ENCODE peak calls at places on chromosomes 7 and 10, in six cellular contexts. K, A, R, L, Y and P are unnamed samples.

GRCh38 chr10:122780391-122780790 is 65.3 kb downstream of the CUZD1 start:
- DNase-seq in K (peak; percentile 52), A (no peak), R (peak; percentile 32), L (no peak), Y (no peak), P (no peak)

GRCh38 chr10:10530313-10530712 is 487.4 kb upstream of the CELF2 start:
- DNase-seq in K (no peak), A (no peak), R (no peak), L (no peak), Y (no peak), P (no peak)

GRCh38 chr10:77442790-77443189 is 194.8 kb downstream of the KCNMA1 start:
- DNase-seq in K (no peak), A (no peak), R (no peak), L (no peak), Y (no peak), P (no peak)

GRCh38 chr7:86768967-86769760 is 125.5 kb downstream of the GRM3 start:
- DNase-seq in K (no peak), A (no peak), R (no peak), L (no peak), Y (no peak), P (no peak)

GRCh38 chr10:113680172-113681111 is 730 bp downstream of the CASP7 start:
- DNase-seq in K (peak; percentile 69), A (peak; percentile 47), R (peak; percentile 91), L (peak; percentile 12), Y (peak; percentile 48), P (peak; percentile 69)

GRCh38 chr10:86293323-86293840 is 73.2 kb downstream of the GRID1 start:
- DNase-seq in K (no peak), A (peak; percentile 57), R (no peak), L (no peak), Y (no peak), P (no peak)

GRCh38 chr7:45978731-45979211 is 57.7 kb upstream of the IGFBP3 start:
- DNase-seq in K (no peak), A (no peak), R (no peak), L (no peak), Y (no peak), P (no peak)

GRCh38 chr7:75943864-75944263 is 28.9 kb downstream of the POR start:
- DNase-seq in K (peak; percentile 91), A (no peak), R (no peak), L (no peak), Y (no peak), P (no peak)

GRCh38 chr10:11533328-11533781 is 78.1 kb downstream of the USP6NL start:
- DNase-seq in K (no peak), A (peak; percentile 79), R (no peak), L (no peak), Y (peak; percentile 56), P (no peak)

GRCh38 chr7:126574838-126575250 is 677.9 kb downstream of the GRM8 start:
- DNase-seq in K (peak; percentile 36), A (peak; percentile 23), R (no peak), L (peak; percentile 96), Y (no peak), P (no peak)

GRCh38 chr10:32205666-32206065 is 141.3 kb downstream of the EPC1 start:
- DNase-seq in K (no peak), A (no peak), R (peak; percentile 90), L (no peak), Y (no peak), P (no peak)

GRCh38 chr10:86083664-86084175 is 282.9 kb downstream of the GRID1 start:
- DNase-seq in K (no peak), A (no peak), R (no peak), L (no peak), Y (no peak), P (no peak)

GRCh38 chr7:135620980-135621850 is 41.1 kb upstream of the STMP1 start:
- DNase-seq in K (peak; percentile 89), A (peak; percentile 92), R (peak; percentile 82), L (peak; percentile 60), Y (peak; percentile 65), P (peak; percentile 80)

GRCh38 chr10:93568105-93568390 is 1.6 kb downstream of the FFAR4 start:
- DNase-seq in K (no peak), A (peak; percentile 22), R (no peak), L (no peak), Y (no peak), P (no peak)

GRCh38 chr7:50477640-50478039 is 27.5 kb upstream of the FIGNL1 start:
- DNase-seq in K (no peak), A (no peak), R (no peak), L (no peak), Y (no peak), P (no peak)

GRCh38 chr7:38189256-38189938 is 11.4 kb downstream of the STARD3NL start:
- DNase-seq in K (peak; percentile 44), A (no peak), R (no peak), L (no peak), Y (no peak), P (no peak)

GRCh38 chr7:38187794-38188472 is 9.9 kb downstream of the STARD3NL start:
- DNase-seq in K (no peak), A (no peak), R (no peak), L (no peak), Y (peak; percentile 5), P (no peak)

GRCh38 chr7:38191791-38192190 is 13.7 kb downstream of the STARD3NL start:
- DNase-seq in K (no peak), A (no peak), R (no peak), L (no peak), Y (no peak), P (no peak)

GRCh38 chr7:38192347-38192746 is 14.3 kb downstream of the STARD3NL start:
- DNase-seq in K (no peak), A (no peak), R (no peak), L (no peak), Y (no peak), P (no peak)

GRCh38 chr7:38190010-38190409 is 12.0 kb downstream of the STARD3NL start:
- DNase-seq in K (no peak), A (no peak), R (no peak), L (peak; percentile 3), Y (no peak), P (no peak)
- H3K36me3 ChIP-seq in K (peaks cover 21% of the 10 kb centered on the region), A (no peaks in the 10 kb centered on the region), R (no peaks in the 10 kb centered on the region), L (no peaks in the 10 kb centered on the region), Y (no peaks in the 10 kb centered on the region), P (no peaks in the 10 kb centered on the region)

DNA sequence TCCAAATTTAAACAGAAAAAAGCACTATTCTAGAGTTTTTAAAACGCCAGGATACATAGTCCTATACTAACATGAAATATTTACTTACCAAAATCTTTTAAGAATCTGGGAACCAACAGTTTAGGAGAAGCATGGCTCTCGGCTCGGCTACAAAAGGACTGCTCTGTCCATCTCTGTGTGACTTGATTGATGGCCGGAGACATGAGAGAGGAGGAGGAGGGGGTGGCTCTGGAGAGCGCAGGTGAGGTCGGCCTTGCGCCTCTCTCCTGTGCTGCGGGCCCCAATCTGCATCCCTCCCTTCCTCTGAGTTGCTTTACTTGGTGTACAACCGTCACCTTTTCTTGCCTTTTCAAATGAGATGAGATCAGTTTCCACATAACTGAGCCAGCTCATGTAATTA is 87.7 kb upstream of the KLF6 start:
- DNase-seq in K (no peak), A (no peak), R (no peak), L (no peak), Y (no peak), P (no peak)
- H3K4me2 ChIP-seq in K (no peak overlapping the region), A (no peak overlapping the region), R (no peak overlapping the region), L (no peak overlapping the region), Y (no peak overlapping the region), P (no peak overlapping the region)

DNA sequence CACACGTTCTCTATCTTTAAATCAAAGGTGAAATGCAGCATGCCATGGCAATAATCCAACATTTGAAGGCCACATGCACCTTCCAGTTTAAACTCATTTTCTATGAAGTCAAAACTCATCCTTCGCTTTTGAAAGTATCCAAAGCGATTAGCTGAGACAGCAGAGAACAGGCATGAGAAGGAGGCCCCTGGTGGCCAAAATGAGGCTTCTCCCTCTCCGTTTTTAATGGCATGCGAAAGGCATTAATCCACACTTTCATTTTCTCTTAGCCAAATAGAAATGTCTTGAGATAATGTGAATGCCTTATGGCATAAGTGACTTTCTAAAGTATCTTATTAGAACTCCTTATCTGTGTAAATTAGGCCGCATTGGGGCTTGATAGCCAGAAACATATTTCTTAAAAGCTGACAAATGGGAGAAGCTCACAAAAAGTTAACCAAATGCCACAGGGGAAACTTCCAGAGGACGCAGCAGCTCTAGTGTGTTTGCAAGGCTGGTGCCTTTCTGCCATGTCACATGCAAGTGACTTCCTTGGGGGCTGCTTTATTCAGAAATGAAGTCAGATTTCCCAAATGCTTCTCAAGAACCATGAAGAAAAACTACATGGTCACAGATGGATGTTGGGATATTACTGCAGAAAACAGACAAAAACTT is 1189.6 kb downstream of the SORCS1 start:
- DNase-seq in K (peak; percentile 57), A (peak; percentile 75), R (no peak), L (no peak), Y (no peak), P (no peak)
- H2AFZ ChIP-seq in K (peak overlapping the region; percentile 81), A (peak overlapping the region; percentile 36), R (no peak overlapping the region), L (no peak overlapping the region), Y (no peak overlapping the region), P (no peak overlapping the region)

GRCh38 chr7:47333131-47333887 is 248.6 kb downstream of the TNS3 start:
- DNase-seq in K (no peak), A (no peak), R (no peak), L (no peak), Y (no peak), P (no peak)
- H3K36me3 ChIP-seq in K (peaks cover 18% of the 10 kb centered on the region), A (no peaks in the 10 kb centered on the region), R (no peaks in the 10 kb centered on the region), L (peaks cover 48% of the 10 kb centered on the region), Y (no peaks in the 10 kb centered on the region), P (peaks cover 7% of the 10 kb centered on the region)

GRCh38 chr10:44384601-44385422 is at the start of gene CXCL12:
- DNase-seq in K (no peak), A (peak; percentile 79), R (peak; percentile 5), L (no peak), Y (no peak), P (no peak)
- H3K4me2 ChIP-seq in K (peak within 1 kb of the TSS; percentile 52), A (peak within 1 kb of the TSS; percentile 96), R (no peak within 1 kb of the TSS), L (peak within 1 kb of the TSS; percentile 86), Y (no peak within 1 kb of the TSS), P (no peak within 1 kb of the TSS)

GRCh38 chr7:6162331-6162620 is 110.1 kb downstream of the CYTH3 start:
- DNase-seq in K (no peak), A (no peak), R (no peak), L (no peak), Y (no peak), P (no peak)
- H2AFZ ChIP-seq in K (no peak overlapping the region), A (no peak overlapping the region), R (no peak overlapping the region), L (no peak overlapping the region), Y (no peak overlapping the region), P (no peak overlapping the region)

DNA sequence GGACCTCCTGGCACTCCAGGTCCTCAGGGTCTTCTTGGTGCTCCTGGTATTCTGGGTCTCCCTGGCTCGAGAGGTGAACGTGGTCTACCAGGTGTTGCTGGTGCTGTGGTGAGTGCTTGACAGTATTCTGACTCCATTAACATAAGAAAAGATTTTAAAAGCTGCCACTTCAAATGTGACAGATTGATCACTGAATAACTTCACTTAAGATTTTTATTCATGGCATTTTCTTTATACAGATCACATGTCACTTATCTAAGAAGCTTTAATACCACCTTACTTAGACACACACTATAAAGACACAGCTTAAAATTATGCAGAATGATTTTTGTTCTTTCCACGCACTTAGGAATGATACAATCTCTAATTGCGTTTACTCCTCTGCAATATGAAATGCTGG is 29.6 kb downstream of the COL1A2 start:
- DNase-seq in K (no peak), A (no peak), R (no peak), L (no peak), Y (no peak), P (no peak)
- H3K36me3 ChIP-seq in K (no peaks in the 10 kb centered on the region), A (peaks cover 76% of the 10 kb centered on the region), R (no peaks in the 10 kb centered on the region), L (peaks cover 40% of the 10 kb centered on the region), Y (no peaks in the 10 kb centered on the region), P (no peaks in the 10 kb centered on the region)